ENCODE peak calls at places on chromosomes 7 and 10, in six cellular contexts. J is endothelial cell of umbilical vein, E is A549, H is HepG2, T is K562, N is GM12878. U is an unnamed sample.

GRCh38 chr7:157000047-157000726 is 10.3 kb downstream of the MNX1 start:
- DNase-seq in J (no peak), E (no peak), H (no peak), T (peak), N (no peak), U (no peak)

GRCh38 chr10:43105793-43106158 is 28.9 kb downstream of the RET start:
- DNase-seq in J (no peak), E (no peak), H (no peak), T (no peak), N (no peak), U (no peak)

GRCh38 chr10:119378737-119379067 is 163.8 kb downstream of the RGS10 start:
- DNase-seq in J (no peak), E (no peak), H (no peak), T (peak), N (no peak), U (no peak)

GRCh38 chr7:74214816-74215630 is 5.2 kb downstream of the LAT2 start:
- DNase-seq in J (no peak), E (no peak), H (no peak), T (no peak), N (no peak), U (no peak)

GRCh38 chr10:4586756-4587155 is 239.3 kb upstream of the AKR1E2 start:
- DNase-seq in J (no peak), E (no peak), H (no peak), T (no peak), N (no peak), U (no peak)

GRCh38 chr10:68516766-68517165 is 10.6 kb downstream of the SLC25A16 start:
- DNase-seq in J (no peak), E (no peak), H (no peak), T (no peak), N (no peak), U (no peak)

GRCh38 chr7:23343806-23344500 is 44.8 kb downstream of the MALSU1 start:
- DNase-seq in J (peak), E (no peak), H (no peak), T (no peak), N (no peak), U (no peak)

GRCh38 chr7:33921216-33921938 is 16.0 kb downstream of the BMPER start:
- DNase-seq in J (no peak), E (no peak), H (no peak), T (no peak), N (no peak), U (no peak)

GRCh38 chr10:133100706-133101463 is 13.2 kb downstream of the ADGRA1 start:
- DNase-seq in J (no peak), E (no peak), H (no peak), T (peak), N (no peak), U (peak)

GRCh38 chr7:103934508-103934907 is 55.0 kb downstream of the RELN start:
- DNase-seq in J (no peak), E (no peak), H (no peak), T (no peak), N (no peak), U (no peak)

GRCh38 chr10:99924451-99924850 is 85.3 kb downstream of the DNMBP start:
- DNase-seq in J (no peak), E (no peak), H (no peak), T (no peak), N (no peak), U (no peak)

GRCh38 chr7:143396182-143396581 is 12.5 kb downstream of the EPHA1 start:
- DNase-seq in J (no peak), E (no peak), H (no peak), T (no peak), N (no peak), U (no peak)

GRCh38 chr10:110613341-110613995 is 30.7 kb upstream of the RBM20 start:
- DNase-seq in J (no peak), E (no peak), H (no peak), T (no peak), N (peak), U (peak)

GRCh38 chr10:30063098-30063497 is 3.7 kb upstream of the JCAD start:
- DNase-seq in J (peak), E (no peak), H (no peak), T (no peak), N (no peak), U (no peak)
- TF ChIP-seq POLR2A in J (peak), E (no peak), H (no peak), T (no peak), N (no peak), U (no peak)

DNA sequence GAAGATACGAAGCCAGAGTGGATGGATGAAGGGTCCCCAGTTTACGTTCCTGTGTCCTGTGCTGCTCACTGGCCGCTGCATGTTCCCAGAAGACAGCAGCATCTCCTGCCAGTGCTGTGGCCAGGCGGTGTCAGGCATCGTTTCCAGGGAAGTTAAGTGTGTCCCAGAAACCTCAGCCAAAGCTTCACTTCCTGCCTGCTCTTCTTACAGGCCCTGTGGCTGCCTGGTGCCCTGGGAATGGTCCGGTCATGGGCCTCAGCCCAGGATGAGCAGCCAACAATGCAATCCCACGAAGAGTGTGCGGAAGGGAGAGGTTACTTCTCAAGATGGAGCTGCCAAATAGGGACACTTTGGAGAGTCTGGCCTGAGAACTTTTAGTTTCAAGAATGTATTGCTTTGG is 99.7 kb upstream of the TARP start:
- DNase-seq in J (no peak), E (no peak), H (no peak), T (no peak), N (no peak), U (no peak)
- TF ChIP-seq MYC in J (no peak), E (no peak), H (no peak), T (no peak), N (no peak), U (no peak)

GRCh38 chr7:945147-945555 is 9.3 kb downstream of the ADAP1 start:
- DNase-seq in J (no peak), E (no peak), H (no peak), T (no peak), N (no peak), U (no peak)

GRCh38 chr7:944744-945143 is 9.7 kb downstream of the ADAP1 start:
- DNase-seq in J (no peak), E (no peak), H (no peak), T (no peak), N (no peak), U (no peak)

GRCh38 chr7:945556-946255 is 8.8 kb downstream of the ADAP1 start:
- DNase-seq in J (no peak), E (no peak), H (no peak), T (no peak), N (no peak), U (no peak)

GRCh38 chr7:947391-948210 is 6.9 kb downstream of the ADAP1 start:
- DNase-seq in J (no peak), E (no peak), H (no peak), T (no peak), N (no peak), U (no peak)

GRCh38 chr7:946256-946996 is 8.1 kb downstream of the ADAP1 start:
- DNase-seq in J (no peak), E (no peak), H (no peak), T (no peak), N (no peak), U (no peak)
- TF ChIP-seq POLR2A in J (no peak), E (no peak), H (no peak), T (no peak), N (no peak), U (no peak)

DNA sequence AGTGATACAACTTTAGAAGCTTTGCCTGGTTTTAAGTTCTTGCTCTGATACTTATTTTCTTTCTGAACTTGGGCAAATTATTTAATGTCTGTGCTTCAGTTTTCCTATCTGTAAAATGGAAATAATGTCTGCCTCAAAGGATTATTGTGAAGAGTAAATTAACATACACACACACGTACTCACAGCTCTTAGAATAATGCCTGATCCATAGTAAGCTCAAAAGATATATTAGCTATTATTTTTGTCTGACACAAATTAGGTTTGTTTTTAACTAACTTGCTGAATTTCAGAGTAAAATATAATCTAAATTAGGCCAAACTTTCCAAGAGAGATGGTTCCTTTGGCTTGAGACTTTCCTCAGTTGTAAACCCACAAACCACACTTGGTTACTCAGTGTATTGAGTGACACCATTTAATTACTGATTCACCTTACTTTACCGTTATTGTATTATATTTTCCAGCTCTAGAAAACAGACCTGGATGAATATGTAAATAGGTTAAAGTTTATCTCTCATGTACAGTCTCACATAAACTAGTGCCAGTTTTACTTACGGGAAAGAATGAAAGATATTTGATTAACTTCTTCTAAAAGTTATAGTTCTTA is 50.4 kb downstream of the VTI1A start:
- DNase-seq in J (no peak), E (no peak), H (no peak), T (no peak), N (no peak), U (no peak)
- TF ChIP-seq MYC in J (no peak), E (no peak), H (no peak), T (no peak), N (no peak), U (no peak)

DNA sequence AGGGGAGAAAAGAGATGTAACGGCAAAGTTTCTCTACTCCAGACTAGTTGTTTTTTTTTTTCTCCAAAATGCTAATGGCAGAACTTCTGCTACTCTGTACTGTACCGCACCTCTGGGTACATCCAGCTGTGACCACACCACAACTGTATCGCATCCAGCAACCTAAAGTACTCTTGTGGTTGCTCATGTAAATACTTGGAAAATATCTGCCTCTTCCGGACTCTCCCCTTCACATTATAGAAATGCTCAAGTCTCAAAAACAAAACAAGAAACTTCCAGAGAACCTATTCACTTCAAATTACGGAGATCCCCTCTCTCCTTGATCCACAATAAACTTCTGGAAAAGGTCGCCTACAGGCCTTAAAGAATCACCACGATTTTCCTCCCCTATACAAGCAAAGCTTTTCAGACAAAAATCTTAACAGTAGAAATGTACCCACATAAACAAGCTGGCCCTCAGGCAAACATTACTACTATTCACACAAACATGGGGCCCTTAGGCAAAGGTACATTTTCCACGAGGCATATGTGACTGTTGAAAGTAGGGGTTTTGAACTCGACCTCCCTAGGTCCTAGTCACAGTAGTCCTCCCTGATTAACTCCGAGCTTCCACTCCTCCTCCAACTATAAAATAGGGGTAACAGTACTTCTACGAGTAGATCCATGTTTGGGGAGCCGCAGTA is 222.9 kb upstream of the MKLN1 start:
- DNase-seq in J (no peak), E (no peak), H (no peak), T (no peak), N (no peak), U (peak)
- TF ChIP-seq POLR2A in J (no peak), E (no peak), H (no peak), T (no peak), N (no peak), U (no peak)

GRCh38 chr10:59873924-59874323 is 32.4 kb downstream of the CCDC6 start:
- DNase-seq in J (no peak), E (no peak), H (no peak), T (no peak), N (no peak), U (no peak)
- TF ChIP-seq MYC in J (no peak), E (no peak), H (no peak), T (no peak), N (no peak), U (no peak)

GRCh38 chr7:130921391-130922180 is 187.6 kb upstream of the KLF14 start:
- DNase-seq in J (peak), E (no peak), H (no peak), T (no peak), N (no peak), U (no peak)

GRCh38 chr7:130920122-130920521 is 186.1 kb upstream of the KLF14 start:
- DNase-seq in J (no peak), E (no peak), H (no peak), T (no peak), N (no peak), U (no peak)

GRCh38 chr7:130917669-130918128 is 183.7 kb upstream of the KLF14 start:
- DNase-seq in J (peak), E (no peak), H (no peak), T (no peak), N (no peak), U (peak)

GRCh38 chr7:130919316-130920103 is 185.5 kb upstream of the KLF14 start:
- DNase-seq in J (no peak), E (no peak), H (peak), T (no peak), N (no peak), U (no peak)

GRCh38 chr7:130918129-130919052 is 184.4 kb upstream of the KLF14 start:
- DNase-seq in J (no peak), E (no peak), H (no peak), T (no peak), N (no peak), U (no peak)
- TF ChIP-seq POLR2A in J (no peak), E (no peak), H (no peak), T (no peak), N (no peak), U (no peak)

DNA sequence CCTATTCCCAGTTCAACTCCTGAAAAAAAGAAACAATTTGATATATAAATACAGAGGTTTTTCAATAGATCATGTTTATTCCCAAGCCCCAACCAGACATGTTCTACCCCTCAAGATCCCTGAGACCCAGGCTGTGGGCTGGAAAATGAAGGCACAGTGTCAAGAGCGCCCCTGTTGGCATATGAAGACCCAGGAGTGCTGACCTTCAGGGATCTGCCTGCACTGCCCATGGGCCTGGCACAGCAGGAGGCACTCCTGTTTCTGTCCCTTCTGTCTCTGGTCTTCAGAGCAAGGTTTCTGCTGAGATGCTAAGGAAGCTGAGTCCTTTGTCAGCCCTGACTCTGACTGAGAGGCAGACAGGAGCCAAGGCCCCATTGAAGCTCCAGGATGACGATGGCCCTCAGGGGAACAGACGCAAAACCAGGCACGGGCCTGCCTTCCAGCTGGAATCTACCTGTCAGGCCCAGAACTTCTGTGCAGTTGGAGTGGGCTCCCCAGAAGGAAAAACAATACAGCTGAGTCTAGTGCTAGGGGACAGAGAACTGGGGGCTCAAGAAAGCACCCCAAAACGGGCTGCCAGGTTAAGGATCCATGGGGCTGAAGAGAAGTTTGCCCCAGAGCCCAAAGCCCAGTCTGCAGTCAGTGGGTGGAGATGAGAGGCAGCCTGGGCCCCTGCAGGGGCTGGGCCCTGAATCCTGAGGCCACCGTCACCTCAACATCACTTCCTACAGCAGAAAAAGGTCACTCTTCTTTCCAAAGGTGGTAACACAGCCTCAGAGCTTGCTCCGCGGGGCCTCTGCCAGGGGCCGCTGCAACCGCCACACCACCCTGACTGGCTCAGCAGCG is 6.7 kb upstream of the AIFM2 start:
- DNase-seq in J (no peak), E (no peak), H (no peak), T (no peak), N (no peak), U (no peak)
- TF ChIP-seq MYC in J (no peak), E (no peak), H (no peak), T (no peak), N (no peak), U (no peak)

GRCh38 chr10:15704581-15704968 is 15.1 kb downstream of the ITGA8 start:
- DNase-seq in J (peak), E (no peak), H (no peak), T (no peak), N (no peak), U (no peak)
- TF ChIP-seq POLR2A in J (no peak), E (no peak), H (no peak), T (no peak), N (no peak), U (no peak)

U was measured in NB4.